ENCODE peak calls at places on chromosomes 12 and 14, in six cellular contexts. A, L, Q, B, V and Z are unnamed samples.

GRCh38 chr12:31516702-31517101 is 74.2 kb downstream of the DENND5B start:
- DNase-seq in A (no peak), L (no peak), Q (no peak), B (no peak), V (no peak), Z (no peak)

GRCh38 chr12:112616469-112617190 is 174.9 kb upstream of the RPH3A start:
- DNase-seq in A (no peak), L (no peak), Q (no peak), B (no peak), V (no peak), Z (no peak)

GRCh38 chr12:6145584-6145983 is 21.1 kb upstream of the VWF start:
- DNase-seq in A (no peak), L (no peak), Q (no peak), B (no peak), V (no peak), Z (peak)

GRCh38 chr12:52691076-52691764 is 11.0 kb upstream of the KRT1 start:
- DNase-seq in A (peak), L (no peak), Q (no peak), B (no peak), V (no peak), Z (no peak)

GRCh38 chr12:57133013-57133569 is 4.8 kb downstream of the LRP1 start:
- DNase-seq in A (no peak), L (no peak), Q (no peak), B (no peak), V (no peak), Z (no peak)

GRCh38 chr14:100988956-100989355 is 85.4 kb upstream of the RTL1 start:
- DNase-seq in A (no peak), L (no peak), Q (no peak), B (no peak), V (no peak), Z (no peak)

GRCh38 chr12:56622535-56622934 is 7.6 kb downstream of the BAZ2A start:
- DNase-seq in A (no peak), L (no peak), Q (no peak), B (no peak), V (no peak), Z (no peak)

GRCh38 chr14:99918781-99919180 is 125.6 kb downstream of the EML1 start:
- DNase-seq in A (no peak), L (no peak), Q (no peak), B (no peak), V (no peak), Z (no peak)

GRCh38 chr12:26620907-26621306 is 212.1 kb downstream of the ITPR2 start:
- DNase-seq in A (no peak), L (no peak), Q (no peak), B (no peak), V (no peak), Z (no peak)

GRCh38 chr14:102394717-102395378 is 32.1 kb downstream of the TECPR2 start:
- DNase-seq in A (peak), L (no peak), Q (no peak), B (no peak), V (no peak), Z (no peak)

GRCh38 chr12:109124878-109125648 is 8.7 kb downstream of the ACACB start:
- DNase-seq in A (no peak), L (no peak), Q (no peak), B (no peak), V (no peak), Z (no peak)

GRCh38 chr12:4353785-4354208 is 25.7 kb downstream of the FGF23 start:
- DNase-seq in A (peak), L (no peak), Q (no peak), B (no peak), V (no peak), Z (peak)